ENCODE peak calls at places on chromosomes 13 and 19, in four cellular contexts. T is iris pigment epithelial cell, S is tibial artery, B is HTR-8/SVneo. M is an unnamed sample.

GRCh38 chr13:35791191-35791902 is 314.9 kb upstream of the MAB21L1 start:
- DNase-seq in T (peak), S (no peak), B (no peak), M (no peak)

GRCh38 chr19:34838248-34838647 is 65.2 kb upstream of the ZNF599 start:
- DNase-seq in T (peak), S (no peak), B (peak), M (no peak)

GRCh38 chr13:40146586-40147240 is 491.3 kb downstream of the COG6 start:
- DNase-seq in T (no peak), S (no peak), B (no peak), M (no peak)

GRCh38 chr13:97004096-97004876 is 10.0 kb upstream of the OXGR1 start:
- DNase-seq in T (peak), S (no peak), B (no peak), M (no peak)

GRCh38 chr13:33717775-33718174 is 100.2 kb upstream of the RFC3 start:
- DNase-seq in T (peak), S (no peak), B (no peak), M (no peak)

GRCh38 chr19:37654525-37654832 is 786 bp downstream of the ZFP30 start:
- DNase-seq in T (peak), S (no peak), B (no peak), M (no peak)

GRCh38 chr19:51020988-51021651 is 1.6 kb upstream of the KLK10 start:
- DNase-seq in T (peak), S (no peak), B (peak), M (no peak)

GRCh38 chr13:20263393-20264044 is 31.4 kb upstream of the GJB6 start:
- DNase-seq in T (no peak), S (no peak), B (no peak), M (no peak)

GRCh38 chr19:3807574-3808354 is 21.6 kb upstream of the MATK start:
- DNase-seq in T (no peak), S (no peak), B (no peak), M (no peak)

GRCh38 chr19:40982594-40983101 is 8.4 kb upstream of the CYP2B6 start:
- DNase-seq in T (peak), S (no peak), B (no peak), M (no peak)

GRCh38 chr13:79837741-79838450 is 356.9 kb downstream of the NDFIP2 start:
- DNase-seq in T (peak), S (no peak), B (peak), M (no peak)

GRCh38 chr19:29967623-29968022 is 25.6 kb downstream of the URI1 start:
- DNase-seq in T (peak), S (no peak), B (no peak), M (no peak)

GRCh38 chr19:21587117-21587461 is 81.7 kb downstream of the ZNF429 start:
- DNase-seq in T (no peak), S (no peak), B (no peak), M (no peak)

GRCh38 chr13:90801621-90802020 is 545.9 kb upstream of the MIR17HG start:
- DNase-seq in T (no peak), S (no peak), B (no peak), M (no peak)

GRCh38 chr13:73602295-73602694 is 531.9 kb downstream of the KLF12 start:
- DNase-seq in T (peak), S (no peak), B (no peak), M (no peak)

GRCh38 chr13:94300401-94300800 is 179.1 kb downstream of the DCT start:
- DNase-seq in T (no peak), S (no peak), B (no peak), M (no peak)

GRCh38 chr19:719081-719512 is 10.4 kb downstream of the PALM start:
- DNase-seq in T (peak), S (peak), B (no peak), M (no peak)

GRCh38 chr13:42574011-42574410 is at the start of gene TNFSF11:
- DNase-seq in T (peak), S (no peak), B (no peak), M (no peak)

GRCh38 chr19:48513289-48514122 is 1.9 kb upstream of the LMTK3 start:
- DNase-seq in T (peak), S (peak), B (peak), M (peak)

GRCh38 chr19:4974855-4975469 is 6.0 kb downstream of the KDM4B start:
- DNase-seq in T (no peak), S (no peak), B (no peak), M (no peak)

GRCh38 chr13:102710261-102710679 is 15.4 kb upstream of the METTL21C start:
- DNase-seq in T (no peak), S (no peak), B (no peak), M (no peak)

GRCh38 chr19:44753619-44753931 is 5.1 kb downstream of the BCL3 start:
- DNase-seq in T (no peak), S (no peak), B (no peak), M (peak)

GRCh38 chr19:18541258-18541991 is 1.9 kb downstream of the FKBP8 start:
- DNase-seq in T (peak), S (no peak), B (no peak), M (no peak)

GRCh38 chr13:40595693-40596092 is 70.7 kb downstream of the FOXO1 start:
- DNase-seq in T (no peak), S (no peak), B (no peak), M (no peak)

GRCh38 chr13:23637813-23638212 is 67.6 kb downstream of the TNFRSF19 start:
- DNase-seq in T (no peak), S (no peak), B (no peak), M (no peak)

M was measured in effector CD8-positive, alpha-beta T cell.